ENCODE peak calls at places on chromosomes 5 and 9, in nine cellular contexts. K is mammary epithelial cell, H is retinal pigment epithelial cell, Q is K562, A is fibroblast of pulmonary artery, P is mucosa of descending colon, Y is GM06990, I is left ventricle myocardium inferior, W is GM23338. T is an unnamed sample.

GRCh38 chr9:130227833-130228232 is 37.7 kb upstream of the HMCN2 start:
- DNase-seq in K (no peak), H (no peak), Q (no peak), A (no peak), P (peak; percentile 5), Y (no peak), I (no peak), W (no peak), T (no peak)

GRCh38 chr5:96081276-96081858 is 119.7 kb upstream of the ELL2 start:
- DNase-seq in K (no peak), H (no peak), Q (peak; percentile 15), A (peak; percentile 40), P (no peak), Y (no peak), I (no peak), W (no peak), T (no peak)

GRCh38 chr9:133928248-133928764 is 63.8 kb downstream of the VAV2 start:
- DNase-seq in K (no peak), H (no peak), Q (no peak), A (no peak), P (no peak), Y (no peak), I (no peak), W (no peak), T (no peak)

GRCh38 chr5:79858097-79858723 is 132.9 kb downstream of the MTX3 start:
- DNase-seq in K (peak; percentile 45), H (peak; percentile 2), Q (peak; percentile 47), A (peak; percentile 74), P (no peak), Y (no peak), I (peak; percentile 74), W (peak; percentile 81), T (peak; percentile 15)

GRCh38 chr9:21591221-21592062 is 109.3 kb upstream of the IFNE start:
- DNase-seq in K (peak; percentile 97), H (peak; percentile 95), Q (no peak), A (peak; percentile 99), P (no peak), Y (no peak), I (peak; percentile 13), W (peak; percentile 53), T (no peak)

GRCh38 chr5:166499452-166500240 is 1791.8 kb upstream of the WWC1 start:
- DNase-seq in K (no peak), H (no peak), Q (no peak), A (peak; percentile 2), P (no peak), Y (no peak), I (no peak), W (no peak), T (no peak)

GRCh38 chr5:132136906-132137305 is 63.3 kb downstream of the CSF2 start:
- DNase-seq in K (peak; percentile 96), H (no peak), Q (no peak), A (peak; percentile 88), P (no peak), Y (no peak), I (no peak), W (no peak), T (no peak)

GRCh38 chr5:112036206-112036605 is 279.2 kb upstream of the NREP start:
- DNase-seq in K (peak; percentile 61), H (no peak), Q (no peak), A (no peak), P (no peak), Y (no peak), I (no peak), W (no peak), T (no peak)

GRCh38 chr9:99178912-99179872 is 42.5 kb downstream of the ALG2 start:
- DNase-seq in K (no peak), H (no peak), Q (no peak), A (no peak), P (no peak), Y (no peak), I (no peak), W (no peak), T (no peak)

GRCh38 chr9:111661802-111662491 is 542 bp downstream of the GNG10 start:
- DNase-seq in K (peak; percentile 32), H (no peak), Q (peak; percentile 57), A (peak; percentile 32), P (peak; percentile 63), Y (peak; percentile 46), I (peak; percentile 37), W (peak; percentile 75), T (no peak)

GRCh38 chr9:105676351-105676923 is 14.2 kb downstream of the TAL2 start:
- DNase-seq in K (no peak), H (no peak), Q (peak; percentile 55), A (no peak), P (no peak), Y (no peak), I (no peak), W (no peak), T (no peak)

GRCh38 chr5:37721447-37721871 is 118.4 kb downstream of the GDNF start:
- DNase-seq in K (no peak), H (no peak), Q (no peak), A (peak; percentile 82), P (no peak), Y (peak; percentile 43), I (no peak), W (peak; percentile 28), T (peak; percentile 48)

DNA sequence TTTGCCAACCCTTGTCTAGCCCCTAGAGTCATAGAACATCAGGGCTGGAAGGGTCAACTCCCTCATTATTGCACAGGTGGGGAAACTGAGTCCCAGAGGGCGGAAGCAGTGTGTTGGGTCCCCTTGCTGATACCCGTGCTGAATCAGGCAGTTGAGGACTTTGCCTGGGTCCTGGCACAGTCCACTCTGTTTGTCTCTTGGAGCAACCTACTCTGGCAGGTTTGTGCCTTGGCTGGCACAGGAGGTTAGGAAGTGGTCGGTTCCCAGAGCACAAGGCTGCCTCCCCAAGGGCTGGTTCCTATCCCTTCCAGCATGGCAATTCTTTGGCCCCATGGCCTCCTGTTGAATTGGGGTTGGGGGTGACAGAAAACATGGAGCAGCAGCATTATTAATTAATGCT is 94.5 kb upstream of the SHB start:
- DNase-seq in K (no peak), H (no peak), Q (no peak), A (no peak), P (no peak), Y (no peak), I (no peak), W (no peak), T (no peak)
- TF ChIP-seq CTCF in K (no peak), H (no peak), Q (no peak), A (no peak), P (no peak), Y (no peak), I (no peak), W (no peak), T (no peak)

GRCh38 chr9:128828267-128828666 is 1.3 kb downstream of the SPOUT1 start:
- DNase-seq in K (no peak), H (no peak), Q (no peak), A (no peak), P (no peak), Y (no peak), I (no peak), W (no peak), T (no peak)
- H3K4me3 ChIP-seq in K (no peak overlapping the region), H (no peak overlapping the region), Q (peak overlapping the region; percentile 80), A (no peak overlapping the region), P (no peak overlapping the region), Y (peak overlapping the region; percentile 80), I (peak overlapping the region; percentile 92), W (peak overlapping the region; percentile 98), T (peak overlapping the region; percentile 68)

DNA sequence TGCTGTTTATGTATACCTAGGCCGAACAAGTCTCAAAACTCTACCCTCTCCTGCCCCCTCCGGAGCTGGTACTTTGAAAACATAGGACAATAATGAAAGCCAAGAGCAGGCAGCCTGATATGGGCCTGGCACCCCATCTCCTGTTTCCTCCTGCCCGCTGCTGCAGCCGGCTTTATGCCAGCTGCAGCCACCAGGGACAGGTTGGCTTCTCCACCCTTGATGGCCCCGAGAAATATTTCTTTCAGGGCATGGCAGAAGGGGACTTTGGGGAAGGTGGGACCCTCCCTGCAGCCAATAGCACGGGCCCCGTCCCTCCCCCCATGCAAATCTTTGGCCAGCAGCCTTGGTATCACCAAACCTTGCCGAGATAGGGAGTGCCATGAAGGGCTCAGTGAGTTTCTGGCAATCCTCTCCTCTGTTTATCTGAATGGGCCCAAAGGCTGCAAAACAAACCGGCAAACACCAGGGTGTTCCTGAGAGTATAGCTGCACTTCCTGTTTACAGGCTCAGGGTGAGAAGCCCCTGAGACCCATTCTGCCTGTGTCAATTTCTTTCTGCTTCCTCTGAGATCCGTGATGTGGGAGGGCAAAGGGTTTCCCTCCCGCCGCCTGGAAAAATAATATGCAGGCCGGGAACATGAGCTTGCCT is 73.4 kb upstream of the BOD1 start:
- DNase-seq in K (no peak), H (no peak), Q (no peak), A (no peak), P (no peak), Y (peak; percentile 48), I (no peak), W (no peak), T (no peak)
- TF ChIP-seq CTCF in K (no peak), H (peak; percentile 20), Q (no peak), A (no peak), P (no peak), Y (no peak), I (peak; percentile 48), W (no peak), T (peak; percentile 18)

DNA sequence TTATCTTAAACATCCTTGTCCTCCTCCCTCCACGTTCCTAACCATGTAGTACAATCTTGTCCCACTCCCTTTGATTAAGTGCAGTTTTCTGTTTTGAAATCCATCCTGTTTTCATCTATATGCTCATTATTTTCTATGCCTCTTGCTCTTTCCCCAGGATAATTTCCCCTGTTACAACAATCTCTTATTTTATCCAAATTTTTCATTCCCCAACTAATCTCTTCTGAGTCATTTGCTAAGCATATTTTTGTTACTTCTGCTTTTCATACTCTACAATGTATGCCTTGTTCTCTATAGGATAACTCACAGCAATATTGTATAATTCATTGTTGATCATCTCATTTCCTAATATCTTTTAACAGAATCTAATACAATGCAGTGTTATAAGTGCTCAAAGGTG is 1.7 kb downstream of the OMD start:
- DNase-seq in K (no peak), H (no peak), Q (no peak), A (no peak), P (no peak), Y (no peak), I (no peak), W (no peak), T (no peak)
- H3K4me3 ChIP-seq in K (no peak overlapping the region), H (no peak overlapping the region), Q (no peak overlapping the region), A (no peak overlapping the region), P (no peak overlapping the region), Y (no peak overlapping the region), I (peak overlapping the region; percentile 42), W (no peak overlapping the region), T (no peak overlapping the region)

T was measured in GM12864.